ENCODE peak calls at places on chromosomes 4 and X, in six cellular contexts. H, L, V, W, K and R are unnamed samples.

GRCh38 chrX:114049063-114049462 is 534.8 kb upstream of the HTR2C start:
- DNase-seq in H (no peak), L (no peak), V (no peak), W (peak), K (no peak), R (no peak)

GRCh38 chrX:133475521-133475920 is 60.2 kb upstream of the GPC4 start:
- DNase-seq in H (no peak), L (no peak), V (no peak), W (no peak), K (peak), R (no peak)

GRCh38 chr4:153809916-153810810 is 21.3 kb upstream of the SFRP2 start:
- DNase-seq in H (no peak), L (no peak), V (no peak), W (no peak), K (no peak), R (no peak)

GRCh38 chrX:94751611-94752010 is 1077.6 kb downstream of the FAM133A start:
- DNase-seq in H (peak), L (no peak), V (no peak), W (peak), K (no peak), R (no peak)

GRCh38 chr4:185504098-185505047 is 30.9 kb downstream of the PDLIM3 start:
- DNase-seq in H (no peak), L (peak), V (no peak), W (no peak), K (peak), R (no peak)

GRCh38 chrX:12228862-12229261 is 90.6 kb downstream of the FRMPD4 start:
- DNase-seq in H (no peak), L (no peak), V (no peak), W (no peak), K (no peak), R (no peak)

GRCh38 chr4:5821665-5822358 is 71.1 kb downstream of the CRMP1 start:
- DNase-seq in H (peak), L (no peak), V (peak), W (peak), K (no peak), R (peak)

GRCh38 chr4:154622598-154622997 is 10.1 kb upstream of the FGG start:
- DNase-seq in H (peak), L (peak), V (no peak), W (peak), K (peak), R (no peak)

GRCh38 chr4:182382941-182383340 is 139.7 kb downstream of the TENM3 start:
- DNase-seq in H (no peak), L (no peak), V (no peak), W (no peak), K (no peak), R (no peak)

GRCh38 chr4:917466-917865 is 14.7 kb downstream of the GAK start:
- DNase-seq in H (no peak), L (no peak), V (no peak), W (no peak), K (no peak), R (no peak)

GRCh38 chrX:26871967-26872366 is 591.2 kb downstream of the PPP4R3C start:
- DNase-seq in H (no peak), L (no peak), V (no peak), W (no peak), K (no peak), R (no peak)

GRCh38 chr4:138509346-138509745 is 267.2 kb upstream of the SLC7A11 start:
- DNase-seq in H (no peak), L (no peak), V (no peak), W (no peak), K (no peak), R (no peak)

GRCh38 chrX:69024931-69025330 is 140.3 kb downstream of the PJA1 start:
- DNase-seq in H (no peak), L (peak), V (no peak), W (peak), K (peak), R (peak)

GRCh38 chrX:101415180-101416130 is 7.4 kb downstream of the HNRNPH2 start:
- DNase-seq in H (peak), L (peak), V (no peak), W (peak), K (peak), R (peak)

GRCh38 chr4:5040839-5041238 is 10.4 kb upstream of the STK32B start:
- DNase-seq in H (no peak), L (no peak), V (no peak), W (no peak), K (no peak), R (no peak)

GRCh38 chr4:14177987-14178386 is 550.5 kb upstream of the BOD1L1 start:
- DNase-seq in H (no peak), L (no peak), V (no peak), W (peak), K (no peak), R (no peak)

GRCh38 chr4:7342223-7342576 is 92.5 kb downstream of the PSAPL1 start:
- DNase-seq in H (no peak), L (no peak), V (no peak), W (no peak), K (no peak), R (no peak)

GRCh38 chr4:18930487-18930886 is 908.9 kb upstream of the LCORL start:
- DNase-seq in H (no peak), L (no peak), V (no peak), W (no peak), K (no peak), R (no peak)

GRCh38 chrX:54288277-54288676 is 69.6 kb downstream of the WNK3 start:
- DNase-seq in H (no peak), L (peak), V (no peak), W (no peak), K (peak), R (no peak)

GRCh38 chr4:29277381-29277780 is 1442.8 kb upstream of the PCDH7 start:
- DNase-seq in H (no peak), L (peak), V (no peak), W (no peak), K (peak), R (no peak)

GRCh38 chrX:109928596-109929335 is 74.1 kb upstream of the TMEM164 start:
- DNase-seq in H (no peak), L (no peak), V (no peak), W (no peak), K (no peak), R (no peak)
- H2BK15ac ChIP-seq in H (no peak), L (no peak), V (no peak), W (no peak), K (no peak), R (no peak)

DNA sequence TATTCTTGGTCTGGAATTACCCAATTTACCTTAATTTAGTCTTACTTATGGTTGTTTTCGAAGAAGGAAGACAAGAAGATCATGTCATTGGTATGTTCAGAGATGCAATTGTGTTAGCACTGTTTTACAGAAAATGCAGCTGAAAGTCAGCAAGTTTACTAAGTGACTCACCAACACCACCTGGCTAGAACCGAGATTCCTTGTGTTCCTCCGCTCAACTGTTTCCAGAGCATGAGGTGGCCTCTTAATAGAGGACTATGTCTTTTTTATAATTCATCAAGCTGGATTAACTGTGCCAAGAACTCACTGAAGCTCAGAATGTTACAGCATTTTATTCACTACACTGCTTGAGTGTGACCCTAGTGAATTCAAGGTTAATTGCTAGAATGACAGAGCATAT is 1573.6 kb upstream of the TENM3 start:
- DNase-seq in H (no peak), L (peak), V (no peak), W (peak), K (peak), R (no peak)
- H2BK15ac ChIP-seq in H (no peak), L (no peak), V (no peak), W (no peak), K (no peak), R (no peak)

GRCh38 chrX:121755541-121755940 is 708.1 kb downstream of the GLUD2 start:
- DNase-seq in H (no peak), L (no peak), V (no peak), W (no peak), K (no peak), R (no peak)

GRCh38 chrX:121754301-121754700 is 706.9 kb downstream of the GLUD2 start:
- DNase-seq in H (no peak), L (no peak), V (no peak), W (no peak), K (no peak), R (no peak)
- H2BK15ac ChIP-seq in H (no peak), L (no peak), V (no peak), W (no peak), K (no peak), R (no peak)

GRCh38 chr4:163263601-163264000 is 68.8 kb downstream of the NPY1R start:
- DNase-seq in H (no peak), L (no peak), V (no peak), W (no peak), K (no peak), R (no peak)

GRCh38 chr4:163269156-163269555 is 63.2 kb downstream of the NPY1R start:
- DNase-seq in H (no peak), L (no peak), V (no peak), W (no peak), K (peak), R (no peak)

GRCh38 chr4:163269874-163270273 is 62.5 kb downstream of the NPY1R start:
- DNase-seq in H (no peak), L (no peak), V (no peak), W (peak), K (no peak), R (no peak)

GRCh38 chr4:163264934-163265333 is 67.5 kb downstream of the NPY1R start:
- DNase-seq in H (no peak), L (no peak), V (no peak), W (no peak), K (no peak), R (no peak)
- H2BK15ac ChIP-seq in H (no peak), L (no peak), V (no peak), W (no peak), K (no peak), R (no peak)

GRCh38 chrX:97295954-97296353 is 412.2 kb downstream of the RPA4 start:
- DNase-seq in H (no peak), L (no peak), V (no peak), W (no peak), K (no peak), R (no peak)
- H2BK15ac ChIP-seq in H (no peak), L (no peak), V (no peak), W (no peak), K (no peak), R (no peak)

GRCh38 chr4:74437866-74438265 is 7.1 kb upstream of the AREG start:
- DNase-seq in H (no peak), L (no peak), V (no peak), W (no peak), K (no peak), R (no peak)

GRCh38 chr4:74439952-74440351 is 5.0 kb upstream of the AREG start:
- DNase-seq in H (no peak), L (no peak), V (no peak), W (no peak), K (no peak), R (no peak)

GRCh38 chr4:74438661-74439060 is 6.3 kb upstream of the AREG start:
- DNase-seq in H (no peak), L (no peak), V (no peak), W (no peak), K (no peak), R (no peak)

GRCh38 chr4:74441744-74442143 is 3.2 kb upstream of the AREG start:
- DNase-seq in H (no peak), L (peak), V (no peak), W (no peak), K (no peak), R (no peak)

GRCh38 chr4:74440356-74440755 is 4.6 kb upstream of the AREG start:
- DNase-seq in H (no peak), L (no peak), V (no peak), W (no peak), K (no peak), R (no peak)
- H2BK15ac ChIP-seq in H (no peak), L (no peak), V (no peak), W (no peak), K (no peak), R (no peak)

GRCh38 chr4:70892086-70892769 is 9.9 kb upstream of the MOB1B start:
- DNase-seq in H (no peak), L (no peak), V (no peak), W (no peak), K (no peak), R (no peak)

GRCh38 chr4:70895846-70896435 is 6.2 kb upstream of the MOB1B start:
- DNase-seq in H (no peak), L (no peak), V (no peak), W (no peak), K (peak), R (no peak)

GRCh38 chr4:70895405-70895804 is 6.8 kb upstream of the MOB1B start:
- DNase-seq in H (no peak), L (no peak), V (no peak), W (no peak), K (peak), R (no peak)

DNA sequence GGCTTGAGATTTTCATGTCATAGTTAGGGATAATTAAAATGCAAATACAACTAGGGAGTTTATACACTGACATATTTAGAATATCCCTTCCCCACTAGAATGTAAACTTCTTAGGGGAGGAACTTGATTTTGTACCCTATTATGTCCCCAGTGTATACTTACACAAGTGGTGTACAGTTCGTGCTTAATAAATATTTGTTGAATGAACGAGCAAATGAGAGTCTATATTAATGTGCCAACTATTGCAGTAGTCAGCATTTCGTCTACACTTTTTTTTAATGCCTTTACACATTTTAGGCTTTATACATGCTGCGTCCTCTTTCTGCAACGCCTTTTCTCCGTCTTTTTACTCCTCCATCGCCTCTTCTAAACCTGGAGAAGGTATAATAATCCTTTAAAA is 8.4 kb upstream of the MOB1B start:
- DNase-seq in H (no peak), L (no peak), V (no peak), W (no peak), K (no peak), R (no peak)
- H2BK15ac ChIP-seq in H (no peak), L (no peak), V (no peak), W (no peak), K (no peak), R (no peak)

GRCh38 chr4:27327421-27328181 is 467.0 kb downstream of the STIM2 start:
- DNase-seq in H (no peak), L (no peak), V (no peak), W (no peak), K (no peak), R (no peak)
- H2BK15ac ChIP-seq in H (no peak), L (no peak), V (no peak), W (no peak), K (no peak), R (no peak)